ENCODE peak calls at places on chromosomes 5 and 9, in ten cellular contexts. One of them, this sample, is unnamed.

GRCh38 chr9:115456515-115456914 is 338.6 kb upstream of the TNC start:
- ATAC-seq in esophagus mucosa: no peak
- ATAC-seq in body of pancreas: no peak
- ATAC-seq in activated CD8-positive, alpha-beta memory T cell treated with anti-CD3 and anti-CD28 coated beads, Interleukin-2, amount 10 ng/mL, durations not matched to agents 7 days and 5 days: no peak
- ATAC-seq in activated B cell treated with CpG ODN at 0.5 μM for 24 hours: no peak
- ATAC-seq in stimulated activated naive CD8-positive, alpha-beta T cell treated with anti-CD3 and anti-CD28 coated beads, Interleukin-15, amount 100 ng/mL, for 72 hours: no peak
- ATAC-seq in HepG2: no peak
- ATAC-seq in Panc1: no peak
- ATAC-seq in heart left ventricle: no peak
- ATAC-seq in activated CD8-positive, alpha-beta T cell treated with anti-CD3 and anti-CD28 coated beads, Interleukin-2, amount 10 ng/mL, durations not matched to agents 7 days and 5 days: no peak
- ATAC-seq in this sample: no peak

GRCh38 chr5:120139039-120139438 is 325.1 kb upstream of the PRR16 start:
- ATAC-seq in esophagus mucosa: peak
- ATAC-seq in body of pancreas: peak
- ATAC-seq in activated CD8-positive, alpha-beta memory T cell treated with anti-CD3 and anti-CD28 coated beads, Interleukin-2, amount 10 ng/mL, durations not matched to agents 7 days and 5 days: no peak
- ATAC-seq in activated B cell treated with CpG ODN at 0.5 μM for 24 hours: no peak
- ATAC-seq in stimulated activated naive CD8-positive, alpha-beta T cell treated with anti-CD3 and anti-CD28 coated beads, Interleukin-15, amount 100 ng/mL, for 72 hours: no peak
- ATAC-seq in HepG2: peak
- ATAC-seq in Panc1: no peak
- ATAC-seq in heart left ventricle: peak
- ATAC-seq in activated CD8-positive, alpha-beta T cell treated with anti-CD3 and anti-CD28 coated beads, Interleukin-2, amount 10 ng/mL, durations not matched to agents 7 days and 5 days: no peak
- ATAC-seq in this sample: no peak

GRCh38 chr9:35229066-35229778 is 67.4 kb downstream of the UNC13B start:
- ATAC-seq in esophagus mucosa: peak
- ATAC-seq in body of pancreas: no peak
- ATAC-seq in activated CD8-positive, alpha-beta memory T cell treated with anti-CD3 and anti-CD28 coated beads, Interleukin-2, amount 10 ng/mL, durations not matched to agents 7 days and 5 days: no peak
- ATAC-seq in activated B cell treated with CpG ODN at 0.5 μM for 24 hours: no peak
- ATAC-seq in stimulated activated naive CD8-positive, alpha-beta T cell treated with anti-CD3 and anti-CD28 coated beads, Interleukin-15, amount 100 ng/mL, for 72 hours: no peak
- ATAC-seq in HepG2: no peak
- ATAC-seq in Panc1: no peak
- ATAC-seq in heart left ventricle: no peak
- ATAC-seq in activated CD8-positive, alpha-beta T cell treated with anti-CD3 and anti-CD28 coated beads, Interleukin-2, amount 10 ng/mL, durations not matched to agents 7 days and 5 days: no peak
- ATAC-seq in this sample: no peak

GRCh38 chr5:76838481-76839261 is 11.1 kb upstream of the S100Z start:
- ATAC-seq in esophagus mucosa: no peak
- ATAC-seq in body of pancreas: peak
- ATAC-seq in activated CD8-positive, alpha-beta memory T cell treated with anti-CD3 and anti-CD28 coated beads, Interleukin-2, amount 10 ng/mL, durations not matched to agents 7 days and 5 days: no peak
- ATAC-seq in activated B cell treated with CpG ODN at 0.5 μM for 24 hours: no peak
- ATAC-seq in stimulated activated naive CD8-positive, alpha-beta T cell treated with anti-CD3 and anti-CD28 coated beads, Interleukin-15, amount 100 ng/mL, for 72 hours: no peak
- ATAC-seq in HepG2: no peak
- ATAC-seq in Panc1: peak
- ATAC-seq in heart left ventricle: no peak
- ATAC-seq in activated CD8-positive, alpha-beta T cell treated with anti-CD3 and anti-CD28 coated beads, Interleukin-2, amount 10 ng/mL, durations not matched to agents 7 days and 5 days: no peak
- ATAC-seq in this sample: no peak

GRCh38 chr5:172858990-172859811 is 25.1 kb downstream of the ERGIC1 start:
- ATAC-seq in esophagus mucosa: peak
- ATAC-seq in body of pancreas: peak
- ATAC-seq in activated CD8-positive, alpha-beta memory T cell treated with anti-CD3 and anti-CD28 coated beads, Interleukin-2, amount 10 ng/mL, durations not matched to agents 7 days and 5 days: no peak
- ATAC-seq in activated B cell treated with CpG ODN at 0.5 μM for 24 hours: no peak
- ATAC-seq in stimulated activated naive CD8-positive, alpha-beta T cell treated with anti-CD3 and anti-CD28 coated beads, Interleukin-15, amount 100 ng/mL, for 72 hours: no peak
- ATAC-seq in HepG2: peak
- ATAC-seq in Panc1: peak
- ATAC-seq in heart left ventricle: peak
- ATAC-seq in activated CD8-positive, alpha-beta T cell treated with anti-CD3 and anti-CD28 coated beads, Interleukin-2, amount 10 ng/mL, durations not matched to agents 7 days and 5 days: no peak
- ATAC-seq in this sample: no peak

GRCh38 chr9:78089111-78089510 is 57.5 kb upstream of the GNAQ start:
- ATAC-seq in esophagus mucosa: no peak
- ATAC-seq in body of pancreas: no peak
- ATAC-seq in activated CD8-positive, alpha-beta memory T cell treated with anti-CD3 and anti-CD28 coated beads, Interleukin-2, amount 10 ng/mL, durations not matched to agents 7 days and 5 days: no peak
- ATAC-seq in activated B cell treated with CpG ODN at 0.5 μM for 24 hours: no peak
- ATAC-seq in stimulated activated naive CD8-positive, alpha-beta T cell treated with anti-CD3 and anti-CD28 coated beads, Interleukin-15, amount 100 ng/mL, for 72 hours: no peak
- ATAC-seq in HepG2: no peak
- ATAC-seq in Panc1: no peak
- ATAC-seq in heart left ventricle: no peak
- ATAC-seq in activated CD8-positive, alpha-beta T cell treated with anti-CD3 and anti-CD28 coated beads, Interleukin-2, amount 10 ng/mL, durations not matched to agents 7 days and 5 days: no peak
- ATAC-seq in this sample: no peak

GRCh38 chr9:33881635-33882034 is 64.7 kb downstream of the UBE2R2 start:
- ATAC-seq in esophagus mucosa: peak
- ATAC-seq in body of pancreas: no peak
- ATAC-seq in activated CD8-positive, alpha-beta memory T cell treated with anti-CD3 and anti-CD28 coated beads, Interleukin-2, amount 10 ng/mL, durations not matched to agents 7 days and 5 days: no peak
- ATAC-seq in activated B cell treated with CpG ODN at 0.5 μM for 24 hours: no peak
- ATAC-seq in stimulated activated naive CD8-positive, alpha-beta T cell treated with anti-CD3 and anti-CD28 coated beads, Interleukin-15, amount 100 ng/mL, for 72 hours: peak
- ATAC-seq in HepG2: no peak
- ATAC-seq in Panc1: no peak
- ATAC-seq in heart left ventricle: peak
- ATAC-seq in activated CD8-positive, alpha-beta T cell treated with anti-CD3 and anti-CD28 coated beads, Interleukin-2, amount 10 ng/mL, durations not matched to agents 7 days and 5 days: no peak
- ATAC-seq in this sample: peak

GRCh38 chr5:6692906-6693305 is 20.3 kb upstream of the TENT4A start:
- ATAC-seq in esophagus mucosa: no peak
- ATAC-seq in body of pancreas: no peak
- ATAC-seq in activated CD8-positive, alpha-beta memory T cell treated with anti-CD3 and anti-CD28 coated beads, Interleukin-2, amount 10 ng/mL, durations not matched to agents 7 days and 5 days: no peak
- ATAC-seq in activated B cell treated with CpG ODN at 0.5 μM for 24 hours: peak
- ATAC-seq in stimulated activated naive CD8-positive, alpha-beta T cell treated with anti-CD3 and anti-CD28 coated beads, Interleukin-15, amount 100 ng/mL, for 72 hours: peak
- ATAC-seq in HepG2: no peak
- ATAC-seq in Panc1: no peak
- ATAC-seq in heart left ventricle: no peak
- ATAC-seq in activated CD8-positive, alpha-beta T cell treated with anti-CD3 and anti-CD28 coated beads, Interleukin-2, amount 10 ng/mL, durations not matched to agents 7 days and 5 days: no peak
- ATAC-seq in this sample: peak

GRCh38 chr9:110536802-110537201 is 42.7 kb downstream of the SVEP1 start:
- ATAC-seq in esophagus mucosa: no peak
- ATAC-seq in body of pancreas: no peak
- ATAC-seq in activated CD8-positive, alpha-beta memory T cell treated with anti-CD3 and anti-CD28 coated beads, Interleukin-2, amount 10 ng/mL, durations not matched to agents 7 days and 5 days: no peak
- ATAC-seq in activated B cell treated with CpG ODN at 0.5 μM for 24 hours: no peak
- ATAC-seq in stimulated activated naive CD8-positive, alpha-beta T cell treated with anti-CD3 and anti-CD28 coated beads, Interleukin-15, amount 100 ng/mL, for 72 hours: no peak
- ATAC-seq in HepG2: no peak
- ATAC-seq in Panc1: no peak
- ATAC-seq in heart left ventricle: no peak
- ATAC-seq in activated CD8-positive, alpha-beta T cell treated with anti-CD3 and anti-CD28 coated beads, Interleukin-2, amount 10 ng/mL, durations not matched to agents 7 days and 5 days: no peak
- ATAC-seq in this sample: no peak

GRCh38 chr9:17556935-17557334 is 21.9 kb upstream of the SH3GL2 start:
- ATAC-seq in esophagus mucosa: no peak
- ATAC-seq in body of pancreas: no peak
- ATAC-seq in activated CD8-positive, alpha-beta memory T cell treated with anti-CD3 and anti-CD28 coated beads, Interleukin-2, amount 10 ng/mL, durations not matched to agents 7 days and 5 days: no peak
- ATAC-seq in activated B cell treated with CpG ODN at 0.5 μM for 24 hours: no peak
- ATAC-seq in stimulated activated naive CD8-positive, alpha-beta T cell treated with anti-CD3 and anti-CD28 coated beads, Interleukin-15, amount 100 ng/mL, for 72 hours: no peak
- ATAC-seq in HepG2: no peak
- ATAC-seq in Panc1: no peak
- ATAC-seq in heart left ventricle: no peak
- ATAC-seq in activated CD8-positive, alpha-beta T cell treated with anti-CD3 and anti-CD28 coated beads, Interleukin-2, amount 10 ng/mL, durations not matched to agents 7 days and 5 days: no peak
- ATAC-seq in this sample: no peak

GRCh38 chr9:34985311-34985899 is 4.1 kb upstream of the DNAJB5 start:
- ATAC-seq in esophagus mucosa: no peak
- ATAC-seq in body of pancreas: no peak
- ATAC-seq in activated CD8-positive, alpha-beta memory T cell treated with anti-CD3 and anti-CD28 coated beads, Interleukin-2, amount 10 ng/mL, durations not matched to agents 7 days and 5 days: no peak
- ATAC-seq in activated B cell treated with CpG ODN at 0.5 μM for 24 hours: no peak
- ATAC-seq in stimulated activated naive CD8-positive, alpha-beta T cell treated with anti-CD3 and anti-CD28 coated beads, Interleukin-15, amount 100 ng/mL, for 72 hours: no peak
- ATAC-seq in HepG2: no peak
- ATAC-seq in Panc1: no peak
- ATAC-seq in heart left ventricle: no peak
- ATAC-seq in activated CD8-positive, alpha-beta T cell treated with anti-CD3 and anti-CD28 coated beads, Interleukin-2, amount 10 ng/mL, durations not matched to agents 7 days and 5 days: no peak
- ATAC-seq in this sample: no peak

GRCh38 chr9:135619599-135619886 is 19.8 kb downstream of the GLT6D1 start:
- ATAC-seq in esophagus mucosa: no peak
- ATAC-seq in body of pancreas: no peak
- ATAC-seq in activated CD8-positive, alpha-beta memory T cell treated with anti-CD3 and anti-CD28 coated beads, Interleukin-2, amount 10 ng/mL, durations not matched to agents 7 days and 5 days: no peak
- ATAC-seq in activated B cell treated with CpG ODN at 0.5 μM for 24 hours: no peak
- ATAC-seq in stimulated activated naive CD8-positive, alpha-beta T cell treated with anti-CD3 and anti-CD28 coated beads, Interleukin-15, amount 100 ng/mL, for 72 hours: no peak
- ATAC-seq in HepG2: no peak
- ATAC-seq in Panc1: no peak
- ATAC-seq in heart left ventricle: no peak
- ATAC-seq in activated CD8-positive, alpha-beta T cell treated with anti-CD3 and anti-CD28 coated beads, Interleukin-2, amount 10 ng/mL, durations not matched to agents 7 days and 5 days: no peak
- ATAC-seq in this sample: no peak

GRCh38 chr5:25975881-25976280 is 1062.5 kb downstream of the CDH9 start:
- ATAC-seq in esophagus mucosa: no peak
- ATAC-seq in body of pancreas: no peak
- ATAC-seq in activated CD8-positive, alpha-beta memory T cell treated with anti-CD3 and anti-CD28 coated beads, Interleukin-2, amount 10 ng/mL, durations not matched to agents 7 days and 5 days: no peak
- ATAC-seq in activated B cell treated with CpG ODN at 0.5 μM for 24 hours: no peak
- ATAC-seq in stimulated activated naive CD8-positive, alpha-beta T cell treated with anti-CD3 and anti-CD28 coated beads, Interleukin-15, amount 100 ng/mL, for 72 hours: no peak
- ATAC-seq in HepG2: no peak
- ATAC-seq in Panc1: no peak
- ATAC-seq in heart left ventricle: no peak
- ATAC-seq in activated CD8-positive, alpha-beta T cell treated with anti-CD3 and anti-CD28 coated beads, Interleukin-2, amount 10 ng/mL, durations not matched to agents 7 days and 5 days: no peak
- ATAC-seq in this sample: no peak

GRCh38 chr9:129908846-129909245 is 73.6 kb downstream of the USP20 start:
- ATAC-seq in esophagus mucosa: no peak
- ATAC-seq in body of pancreas: no peak
- ATAC-seq in activated CD8-positive, alpha-beta memory T cell treated with anti-CD3 and anti-CD28 coated beads, Interleukin-2, amount 10 ng/mL, durations not matched to agents 7 days and 5 days: no peak
- ATAC-seq in activated B cell treated with CpG ODN at 0.5 μM for 24 hours: no peak
- ATAC-seq in stimulated activated naive CD8-positive, alpha-beta T cell treated with anti-CD3 and anti-CD28 coated beads, Interleukin-15, amount 100 ng/mL, for 72 hours: no peak
- ATAC-seq in HepG2: no peak
- ATAC-seq in Panc1: no peak
- ATAC-seq in heart left ventricle: no peak
- ATAC-seq in activated CD8-positive, alpha-beta T cell treated with anti-CD3 and anti-CD28 coated beads, Interleukin-2, amount 10 ng/mL, durations not matched to agents 7 days and 5 days: no peak
- ATAC-seq in this sample: no peak

GRCh38 chr9:38447703-38448102 is 23.4 kb upstream of the IGFBPL1 start:
- ATAC-seq in esophagus mucosa: no peak
- ATAC-seq in body of pancreas: no peak
- ATAC-seq in activated CD8-positive, alpha-beta memory T cell treated with anti-CD3 and anti-CD28 coated beads, Interleukin-2, amount 10 ng/mL, durations not matched to agents 7 days and 5 days: no peak
- ATAC-seq in activated B cell treated with CpG ODN at 0.5 μM for 24 hours: no peak
- ATAC-seq in stimulated activated naive CD8-positive, alpha-beta T cell treated with anti-CD3 and anti-CD28 coated beads, Interleukin-15, amount 100 ng/mL, for 72 hours: no peak
- ATAC-seq in HepG2: no peak
- ATAC-seq in Panc1: no peak
- ATAC-seq in heart left ventricle: no peak
- ATAC-seq in activated CD8-positive, alpha-beta T cell treated with anti-CD3 and anti-CD28 coated beads, Interleukin-2, amount 10 ng/mL, durations not matched to agents 7 days and 5 days: no peak
- ATAC-seq in this sample: no peak

GRCh38 chr5:34674226-34674625 is 18.1 kb downstream of the RAI14 start:
- ATAC-seq in esophagus mucosa: peak
- ATAC-seq in body of pancreas: no peak
- ATAC-seq in activated CD8-positive, alpha-beta memory T cell treated with anti-CD3 and anti-CD28 coated beads, Interleukin-2, amount 10 ng/mL, durations not matched to agents 7 days and 5 days: no peak
- ATAC-seq in activated B cell treated with CpG ODN at 0.5 μM for 24 hours: no peak
- ATAC-seq in stimulated activated naive CD8-positive, alpha-beta T cell treated with anti-CD3 and anti-CD28 coated beads, Interleukin-15, amount 100 ng/mL, for 72 hours: no peak
- ATAC-seq in HepG2: no peak
- ATAC-seq in Panc1: no peak
- ATAC-seq in heart left ventricle: peak
- ATAC-seq in activated CD8-positive, alpha-beta T cell treated with anti-CD3 and anti-CD28 coated beads, Interleukin-2, amount 10 ng/mL, durations not matched to agents 7 days and 5 days: no peak
- ATAC-seq in this sample: no peak

GRCh38 chr5:151700816-151701215 is 14.1 kb upstream of the SPARC start:
- ATAC-seq in esophagus mucosa: no peak
- ATAC-seq in body of pancreas: no peak
- ATAC-seq in activated CD8-positive, alpha-beta memory T cell treated with anti-CD3 and anti-CD28 coated beads, Interleukin-2, amount 10 ng/mL, durations not matched to agents 7 days and 5 days: no peak
- ATAC-seq in activated B cell treated with CpG ODN at 0.5 μM for 24 hours: peak
- ATAC-seq in stimulated activated naive CD8-positive, alpha-beta T cell treated with anti-CD3 and anti-CD28 coated beads, Interleukin-15, amount 100 ng/mL, for 72 hours: no peak
- ATAC-seq in HepG2: no peak
- ATAC-seq in Panc1: no peak
- ATAC-seq in heart left ventricle: no peak
- ATAC-seq in activated CD8-positive, alpha-beta T cell treated with anti-CD3 and anti-CD28 coated beads, Interleukin-2, amount 10 ng/mL, durations not matched to agents 7 days and 5 days: no peak
- ATAC-seq in this sample: no peak

GRCh38 chr9:104339692-104340091 is 164.4 kb upstream of the OR13F1 start:
- ATAC-seq in esophagus mucosa: no peak
- ATAC-seq in body of pancreas: no peak
- ATAC-seq in activated CD8-positive, alpha-beta memory T cell treated with anti-CD3 and anti-CD28 coated beads, Interleukin-2, amount 10 ng/mL, durations not matched to agents 7 days and 5 days: no peak
- ATAC-seq in activated B cell treated with CpG ODN at 0.5 μM for 24 hours: no peak
- ATAC-seq in stimulated activated naive CD8-positive, alpha-beta T cell treated with anti-CD3 and anti-CD28 coated beads, Interleukin-15, amount 100 ng/mL, for 72 hours: no peak
- ATAC-seq in HepG2: no peak
- ATAC-seq in Panc1: no peak
- ATAC-seq in heart left ventricle: no peak
- ATAC-seq in activated CD8-positive, alpha-beta T cell treated with anti-CD3 and anti-CD28 coated beads, Interleukin-2, amount 10 ng/mL, durations not matched to agents 7 days and 5 days: no peak
- ATAC-seq in this sample: no peak

GRCh38 chr9:136611119-136611518 is 51.6 kb upstream of the EGFL7 start:
- ATAC-seq in esophagus mucosa: no peak
- ATAC-seq in body of pancreas: no peak
- ATAC-seq in activated CD8-positive, alpha-beta memory T cell treated with anti-CD3 and anti-CD28 coated beads, Interleukin-2, amount 10 ng/mL, durations not matched to agents 7 days and 5 days: no peak
- ATAC-seq in activated B cell treated with CpG ODN at 0.5 μM for 24 hours: no peak
- ATAC-seq in stimulated activated naive CD8-positive, alpha-beta T cell treated with anti-CD3 and anti-CD28 coated beads, Interleukin-15, amount 100 ng/mL, for 72 hours: no peak
- ATAC-seq in HepG2: no peak
- ATAC-seq in Panc1: no peak
- ATAC-seq in heart left ventricle: no peak
- ATAC-seq in activated CD8-positive, alpha-beta T cell treated with anti-CD3 and anti-CD28 coated beads, Interleukin-2, amount 10 ng/mL, durations not matched to agents 7 days and 5 days: no peak
- ATAC-seq in this sample: no peak

GRCh38 chr5:169174923-169175322 is 126.0 kb downstream of the SLIT3 start:
- ATAC-seq in esophagus mucosa: peak
- ATAC-seq in body of pancreas: no peak
- ATAC-seq in activated CD8-positive, alpha-beta memory T cell treated with anti-CD3 and anti-CD28 coated beads, Interleukin-2, amount 10 ng/mL, durations not matched to agents 7 days and 5 days: no peak
- ATAC-seq in activated B cell treated with CpG ODN at 0.5 μM for 24 hours: no peak
- ATAC-seq in stimulated activated naive CD8-positive, alpha-beta T cell treated with anti-CD3 and anti-CD28 coated beads, Interleukin-15, amount 100 ng/mL, for 72 hours: no peak
- ATAC-seq in HepG2: no peak
- ATAC-seq in Panc1: no peak
- ATAC-seq in heart left ventricle: no peak
- ATAC-seq in activated CD8-positive, alpha-beta T cell treated with anti-CD3 and anti-CD28 coated beads, Interleukin-2, amount 10 ng/mL, durations not matched to agents 7 days and 5 days: no peak
- ATAC-seq in this sample: no peak

GRCh38 chr9:96136992-96137665 is 164.8 kb downstream of the HSD17B3 start:
- ATAC-seq in esophagus mucosa: no peak
- ATAC-seq in body of pancreas: peak
- ATAC-seq in activated CD8-positive, alpha-beta memory T cell treated with anti-CD3 and anti-CD28 coated beads, Interleukin-2, amount 10 ng/mL, durations not matched to agents 7 days and 5 days: peak
- ATAC-seq in activated B cell treated with CpG ODN at 0.5 μM for 24 hours: peak
- ATAC-seq in stimulated activated naive CD8-positive, alpha-beta T cell treated with anti-CD3 and anti-CD28 coated beads, Interleukin-15, amount 100 ng/mL, for 72 hours: no peak
- ATAC-seq in HepG2: peak
- ATAC-seq in Panc1: no peak
- ATAC-seq in heart left ventricle: no peak
- ATAC-seq in activated CD8-positive, alpha-beta T cell treated with anti-CD3 and anti-CD28 coated beads, Interleukin-2, amount 10 ng/mL, durations not matched to agents 7 days and 5 days: no peak
- ATAC-seq in this sample: peak

GRCh38 chr9:89433826-89434225 is 64.1 kb downstream of the SEMA4D start:
- ATAC-seq in esophagus mucosa: no peak
- ATAC-seq in body of pancreas: no peak
- ATAC-seq in activated CD8-positive, alpha-beta memory T cell treated with anti-CD3 and anti-CD28 coated beads, Interleukin-2, amount 10 ng/mL, durations not matched to agents 7 days and 5 days: no peak
- ATAC-seq in activated B cell treated with CpG ODN at 0.5 μM for 24 hours: no peak
- ATAC-seq in stimulated activated naive CD8-positive, alpha-beta T cell treated with anti-CD3 and anti-CD28 coated beads, Interleukin-15, amount 100 ng/mL, for 72 hours: no peak
- ATAC-seq in HepG2: no peak
- ATAC-seq in Panc1: no peak
- ATAC-seq in heart left ventricle: no peak
- ATAC-seq in activated CD8-positive, alpha-beta T cell treated with anti-CD3 and anti-CD28 coated beads, Interleukin-2, amount 10 ng/mL, durations not matched to agents 7 days and 5 days: no peak
- ATAC-seq in this sample: no peak

GRCh38 chr9:128310461-128310860 is 11.8 kb downstream of the TRUB2 start:
- ATAC-seq in esophagus mucosa: no peak
- ATAC-seq in body of pancreas: no peak
- ATAC-seq in activated CD8-positive, alpha-beta memory T cell treated with anti-CD3 and anti-CD28 coated beads, Interleukin-2, amount 10 ng/mL, durations not matched to agents 7 days and 5 days: no peak
- ATAC-seq in activated B cell treated with CpG ODN at 0.5 μM for 24 hours: no peak
- ATAC-seq in stimulated activated naive CD8-positive, alpha-beta T cell treated with anti-CD3 and anti-CD28 coated beads, Interleukin-15, amount 100 ng/mL, for 72 hours: no peak
- ATAC-seq in HepG2: no peak
- ATAC-seq in Panc1: no peak
- ATAC-seq in heart left ventricle: peak
- ATAC-seq in activated CD8-positive, alpha-beta T cell treated with anti-CD3 and anti-CD28 coated beads, Interleukin-2, amount 10 ng/mL, durations not matched to agents 7 days and 5 days: no peak
- ATAC-seq in this sample: no peak

GRCh38 chr5:63053019-63053638 is 474.5 kb downstream of the LRRC70 start:
- ATAC-seq in esophagus mucosa: no peak
- ATAC-seq in body of pancreas: peak
- ATAC-seq in activated CD8-positive, alpha-beta memory T cell treated with anti-CD3 and anti-CD28 coated beads, Interleukin-2, amount 10 ng/mL, durations not matched to agents 7 days and 5 days: no peak
- ATAC-seq in activated B cell treated with CpG ODN at 0.5 μM for 24 hours: no peak
- ATAC-seq in stimulated activated naive CD8-positive, alpha-beta T cell treated with anti-CD3 and anti-CD28 coated beads, Interleukin-15, amount 100 ng/mL, for 72 hours: no peak
- ATAC-seq in HepG2: peak
- ATAC-seq in Panc1: no peak
- ATAC-seq in heart left ventricle: peak
- ATAC-seq in activated CD8-positive, alpha-beta T cell treated with anti-CD3 and anti-CD28 coated beads, Interleukin-2, amount 10 ng/mL, durations not matched to agents 7 days and 5 days: no peak
- ATAC-seq in this sample: no peak

GRCh38 chr5:156920042-156920860 is 42.8 kb downstream of the TIMD4 start:
- ATAC-seq in esophagus mucosa: no peak
- ATAC-seq in body of pancreas: peak
- ATAC-seq in activated CD8-positive, alpha-beta memory T cell treated with anti-CD3 and anti-CD28 coated beads, Interleukin-2, amount 10 ng/mL, durations not matched to agents 7 days and 5 days: peak
- ATAC-seq in activated B cell treated with CpG ODN at 0.5 μM for 24 hours: no peak
- ATAC-seq in stimulated activated naive CD8-positive, alpha-beta T cell treated with anti-CD3 and anti-CD28 coated beads, Interleukin-15, amount 100 ng/mL, for 72 hours: peak
- ATAC-seq in HepG2: no peak
- ATAC-seq in Panc1: no peak
- ATAC-seq in heart left ventricle: no peak
- ATAC-seq in activated CD8-positive, alpha-beta T cell treated with anti-CD3 and anti-CD28 coated beads, Interleukin-2, amount 10 ng/mL, durations not matched to agents 7 days and 5 days: peak
- ATAC-seq in this sample: peak

GRCh38 chr5:111472579-111472978 is 39.8 kb downstream of the STARD4 start:
- ATAC-seq in esophagus mucosa: no peak
- ATAC-seq in body of pancreas: no peak
- ATAC-seq in activated CD8-positive, alpha-beta memory T cell treated with anti-CD3 and anti-CD28 coated beads, Interleukin-2, amount 10 ng/mL, durations not matched to agents 7 days and 5 days: no peak
- ATAC-seq in activated B cell treated with CpG ODN at 0.5 μM for 24 hours: no peak
- ATAC-seq in stimulated activated naive CD8-positive, alpha-beta T cell treated with anti-CD3 and anti-CD28 coated beads, Interleukin-15, amount 100 ng/mL, for 72 hours: no peak
- ATAC-seq in HepG2: no peak
- ATAC-seq in Panc1: no peak
- ATAC-seq in heart left ventricle: no peak
- ATAC-seq in activated CD8-positive, alpha-beta T cell treated with anti-CD3 and anti-CD28 coated beads, Interleukin-2, amount 10 ng/mL, durations not matched to agents 7 days and 5 days: no peak
- ATAC-seq in this sample: no peak

GRCh38 chr5:157599565-157599964 is 24.0 kb upstream of the ADAM19 start:
- ATAC-seq in esophagus mucosa: no peak
- ATAC-seq in body of pancreas: no peak
- ATAC-seq in activated CD8-positive, alpha-beta memory T cell treated with anti-CD3 and anti-CD28 coated beads, Interleukin-2, amount 10 ng/mL, durations not matched to agents 7 days and 5 days: no peak
- ATAC-seq in activated B cell treated with CpG ODN at 0.5 μM for 24 hours: no peak
- ATAC-seq in stimulated activated naive CD8-positive, alpha-beta T cell treated with anti-CD3 and anti-CD28 coated beads, Interleukin-15, amount 100 ng/mL, for 72 hours: no peak
- ATAC-seq in HepG2: no peak
- ATAC-seq in Panc1: no peak
- ATAC-seq in heart left ventricle: peak
- ATAC-seq in activated CD8-positive, alpha-beta T cell treated with anti-CD3 and anti-CD28 coated beads, Interleukin-2, amount 10 ng/mL, durations not matched to agents 7 days and 5 days: no peak
- ATAC-seq in this sample: peak